ENCODE peak calls at places on chromosomes 12 and 14, in nine cellular contexts. One of them, this sample, is unnamed.

GRCh38 chr12:12387521-12387920 is 30.6 kb downstream of the BORCS5 start:
- DNase-seq in fibroblast of the aortic adventitia: peak
- DNase-seq in activated CD4-positive, alpha-beta T cell treated with anti-CD3 and anti-CD28 coated beads, Interleukin-2, amount 50 U/mL, for 1 hour: no peak
- DNase-seq in stimulated activated CD4-positive, alpha-beta T cell treated with anti-CD3 and anti-CD28 coated beads, Interleukin-15, amount 100 ng/mL, for 24 hours: no peak
- DNase-seq in myocyte: peak
- DNase-seq in IMR-90: peak
- DNase-seq in AG09309: peak
- DNase-seq in activated CD8-positive, alpha-beta memory T cell treated with anti-CD3 and anti-CD28 coated beads for 1 hour: no peak
- DNase-seq in C1 segment of cervical spinal cord: no peak
- DNase-seq in this sample: peak

GRCh38 chr14:104364830-104365229 is 214.7 kb upstream of the C14orf180 start:
- DNase-seq in fibroblast of the aortic adventitia: no peak
- DNase-seq in activated CD4-positive, alpha-beta T cell treated with anti-CD3 and anti-CD28 coated beads, Interleukin-2, amount 50 U/mL, for 1 hour: no peak
- DNase-seq in stimulated activated CD4-positive, alpha-beta T cell treated with anti-CD3 and anti-CD28 coated beads, Interleukin-15, amount 100 ng/mL, for 24 hours: no peak
- DNase-seq in myocyte: no peak
- DNase-seq in IMR-90: no peak
- DNase-seq in AG09309: no peak
- DNase-seq in activated CD8-positive, alpha-beta memory T cell treated with anti-CD3 and anti-CD28 coated beads for 1 hour: no peak
- DNase-seq in C1 segment of cervical spinal cord: no peak
- DNase-seq in this sample: no peak

GRCh38 chr12:102095677-102096263 is 24.1 kb downstream of the NUP37 start:
- DNase-seq in fibroblast of the aortic adventitia: peak
- DNase-seq in activated CD4-positive, alpha-beta T cell treated with anti-CD3 and anti-CD28 coated beads, Interleukin-2, amount 50 U/mL, for 1 hour: no peak
- DNase-seq in stimulated activated CD4-positive, alpha-beta T cell treated with anti-CD3 and anti-CD28 coated beads, Interleukin-15, amount 100 ng/mL, for 24 hours: no peak
- DNase-seq in myocyte: peak
- DNase-seq in IMR-90: peak
- DNase-seq in AG09309: no peak
- DNase-seq in activated CD8-positive, alpha-beta memory T cell treated with anti-CD3 and anti-CD28 coated beads for 1 hour: no peak
- DNase-seq in C1 segment of cervical spinal cord: no peak
- DNase-seq in this sample: peak

GRCh38 chr12:127729381-127729780 is 537.6 kb upstream of the TMEM132C start:
- DNase-seq in fibroblast of the aortic adventitia: peak
- DNase-seq in activated CD4-positive, alpha-beta T cell treated with anti-CD3 and anti-CD28 coated beads, Interleukin-2, amount 50 U/mL, for 1 hour: no peak
- DNase-seq in stimulated activated CD4-positive, alpha-beta T cell treated with anti-CD3 and anti-CD28 coated beads, Interleukin-15, amount 100 ng/mL, for 24 hours: no peak
- DNase-seq in myocyte: peak
- DNase-seq in IMR-90: no peak
- DNase-seq in AG09309: no peak
- DNase-seq in activated CD8-positive, alpha-beta memory T cell treated with anti-CD3 and anti-CD28 coated beads for 1 hour: no peak
- DNase-seq in C1 segment of cervical spinal cord: no peak
- DNase-seq in this sample: peak

GRCh38 chr12:122395319-122395718 is 27.1 kb downstream of the CLIP1 start:
- DNase-seq in fibroblast of the aortic adventitia: peak
- DNase-seq in activated CD4-positive, alpha-beta T cell treated with anti-CD3 and anti-CD28 coated beads, Interleukin-2, amount 50 U/mL, for 1 hour: no peak
- DNase-seq in stimulated activated CD4-positive, alpha-beta T cell treated with anti-CD3 and anti-CD28 coated beads, Interleukin-15, amount 100 ng/mL, for 24 hours: no peak
- DNase-seq in myocyte: peak
- DNase-seq in IMR-90: peak
- DNase-seq in AG09309: peak
- DNase-seq in activated CD8-positive, alpha-beta memory T cell treated with anti-CD3 and anti-CD28 coated beads for 1 hour: no peak
- DNase-seq in C1 segment of cervical spinal cord: no peak
- DNase-seq in this sample: peak

GRCh38 chr12:74334770-74335169 is 202.9 kb upstream of the ATXN7L3B start:
- DNase-seq in fibroblast of the aortic adventitia: no peak
- DNase-seq in activated CD4-positive, alpha-beta T cell treated with anti-CD3 and anti-CD28 coated beads, Interleukin-2, amount 50 U/mL, for 1 hour: no peak
- DNase-seq in stimulated activated CD4-positive, alpha-beta T cell treated with anti-CD3 and anti-CD28 coated beads, Interleukin-15, amount 100 ng/mL, for 24 hours: no peak
- DNase-seq in myocyte: peak
- DNase-seq in IMR-90: peak
- DNase-seq in AG09309: no peak
- DNase-seq in activated CD8-positive, alpha-beta memory T cell treated with anti-CD3 and anti-CD28 coated beads for 1 hour: no peak
- DNase-seq in C1 segment of cervical spinal cord: no peak
- DNase-seq in this sample: peak

GRCh38 chr12:25859976-25860375 is 98.5 kb upstream of the RASSF8 start:
- DNase-seq in fibroblast of the aortic adventitia: no peak
- DNase-seq in activated CD4-positive, alpha-beta T cell treated with anti-CD3 and anti-CD28 coated beads, Interleukin-2, amount 50 U/mL, for 1 hour: no peak
- DNase-seq in stimulated activated CD4-positive, alpha-beta T cell treated with anti-CD3 and anti-CD28 coated beads, Interleukin-15, amount 100 ng/mL, for 24 hours: no peak
- DNase-seq in myocyte: no peak
- DNase-seq in IMR-90: no peak
- DNase-seq in AG09309: no peak
- DNase-seq in activated CD8-positive, alpha-beta memory T cell treated with anti-CD3 and anti-CD28 coated beads for 1 hour: no peak
- DNase-seq in C1 segment of cervical spinal cord: no peak
- DNase-seq in this sample: no peak

GRCh38 chr12:105352940-105353635 is 22.6 kb downstream of the C12orf75 start:
- DNase-seq in fibroblast of the aortic adventitia: peak
- DNase-seq in activated CD4-positive, alpha-beta T cell treated with anti-CD3 and anti-CD28 coated beads, Interleukin-2, amount 50 U/mL, for 1 hour: no peak
- DNase-seq in stimulated activated CD4-positive, alpha-beta T cell treated with anti-CD3 and anti-CD28 coated beads, Interleukin-15, amount 100 ng/mL, for 24 hours: no peak
- DNase-seq in myocyte: peak
- DNase-seq in IMR-90: no peak
- DNase-seq in AG09309: no peak
- DNase-seq in activated CD8-positive, alpha-beta memory T cell treated with anti-CD3 and anti-CD28 coated beads for 1 hour: no peak
- DNase-seq in C1 segment of cervical spinal cord: no peak
- DNase-seq in this sample: peak

GRCh38 chr14:81402123-81402495 is 2.0 kb upstream of the STON2 start:
- DNase-seq in fibroblast of the aortic adventitia: peak
- DNase-seq in activated CD4-positive, alpha-beta T cell treated with anti-CD3 and anti-CD28 coated beads, Interleukin-2, amount 50 U/mL, for 1 hour: no peak
- DNase-seq in stimulated activated CD4-positive, alpha-beta T cell treated with anti-CD3 and anti-CD28 coated beads, Interleukin-15, amount 100 ng/mL, for 24 hours: no peak
- DNase-seq in myocyte: peak
- DNase-seq in IMR-90: no peak
- DNase-seq in AG09309: no peak
- DNase-seq in activated CD8-positive, alpha-beta memory T cell treated with anti-CD3 and anti-CD28 coated beads for 1 hour: no peak
- DNase-seq in C1 segment of cervical spinal cord: no peak
- DNase-seq in this sample: peak

GRCh38 chr14:31927348-31927826 is 149.7 kb upstream of the ARHGAP5 start:
- DNase-seq in fibroblast of the aortic adventitia: peak
- DNase-seq in activated CD4-positive, alpha-beta T cell treated with anti-CD3 and anti-CD28 coated beads, Interleukin-2, amount 50 U/mL, for 1 hour: no peak
- DNase-seq in stimulated activated CD4-positive, alpha-beta T cell treated with anti-CD3 and anti-CD28 coated beads, Interleukin-15, amount 100 ng/mL, for 24 hours: peak
- DNase-seq in myocyte: peak
- DNase-seq in IMR-90: peak
- DNase-seq in AG09309: peak
- DNase-seq in activated CD8-positive, alpha-beta memory T cell treated with anti-CD3 and anti-CD28 coated beads for 1 hour: no peak
- DNase-seq in C1 segment of cervical spinal cord: no peak
- DNase-seq in this sample: peak

GRCh38 chr12:64216239-64216638 is 5.9 kb downstream of the KICS2 start:
- DNase-seq in fibroblast of the aortic adventitia: no peak
- DNase-seq in activated CD4-positive, alpha-beta T cell treated with anti-CD3 and anti-CD28 coated beads, Interleukin-2, amount 50 U/mL, for 1 hour: no peak
- DNase-seq in stimulated activated CD4-positive, alpha-beta T cell treated with anti-CD3 and anti-CD28 coated beads, Interleukin-15, amount 100 ng/mL, for 24 hours: no peak
- DNase-seq in myocyte: no peak
- DNase-seq in IMR-90: no peak
- DNase-seq in AG09309: no peak
- DNase-seq in activated CD8-positive, alpha-beta memory T cell treated with anti-CD3 and anti-CD28 coated beads for 1 hour: no peak
- DNase-seq in C1 segment of cervical spinal cord: no peak
- DNase-seq in this sample: no peak

GRCh38 chr14:22791302-22791701 is 23.9 kb downstream of the SLC7A7 start:
- DNase-seq in fibroblast of the aortic adventitia: peak
- DNase-seq in activated CD4-positive, alpha-beta T cell treated with anti-CD3 and anti-CD28 coated beads, Interleukin-2, amount 50 U/mL, for 1 hour: no peak
- DNase-seq in stimulated activated CD4-positive, alpha-beta T cell treated with anti-CD3 and anti-CD28 coated beads, Interleukin-15, amount 100 ng/mL, for 24 hours: no peak
- DNase-seq in myocyte: peak
- DNase-seq in IMR-90: peak
- DNase-seq in AG09309: peak
- DNase-seq in activated CD8-positive, alpha-beta memory T cell treated with anti-CD3 and anti-CD28 coated beads for 1 hour: no peak
- DNase-seq in C1 segment of cervical spinal cord: no peak
- DNase-seq in this sample: peak

GRCh38 chr14:105999361-106000028 is 473.1 kb downstream of the TMEM121 start:
- DNase-seq in fibroblast of the aortic adventitia: no peak
- DNase-seq in activated CD4-positive, alpha-beta T cell treated with anti-CD3 and anti-CD28 coated beads, Interleukin-2, amount 50 U/mL, for 1 hour: peak
- DNase-seq in stimulated activated CD4-positive, alpha-beta T cell treated with anti-CD3 and anti-CD28 coated beads, Interleukin-15, amount 100 ng/mL, for 24 hours: peak
- DNase-seq in myocyte: peak
- DNase-seq in IMR-90: no peak
- DNase-seq in AG09309: no peak
- DNase-seq in activated CD8-positive, alpha-beta memory T cell treated with anti-CD3 and anti-CD28 coated beads for 1 hour: peak
- DNase-seq in C1 segment of cervical spinal cord: peak
- DNase-seq in this sample: peak

GRCh38 chr12:32595251-32595650 is 83.8 kb upstream of the DNM1L start:
- DNase-seq in fibroblast of the aortic adventitia: peak
- DNase-seq in activated CD4-positive, alpha-beta T cell treated with anti-CD3 and anti-CD28 coated beads, Interleukin-2, amount 50 U/mL, for 1 hour: no peak
- DNase-seq in stimulated activated CD4-positive, alpha-beta T cell treated with anti-CD3 and anti-CD28 coated beads, Interleukin-15, amount 100 ng/mL, for 24 hours: no peak
- DNase-seq in myocyte: no peak
- DNase-seq in IMR-90: peak
- DNase-seq in AG09309: peak
- DNase-seq in activated CD8-positive, alpha-beta memory T cell treated with anti-CD3 and anti-CD28 coated beads for 1 hour: no peak
- DNase-seq in C1 segment of cervical spinal cord: no peak
- DNase-seq in this sample: peak

GRCh38 chr14:102805454-102805891 is 28.2 kb downstream of the TRAF3 start:
- DNase-seq in fibroblast of the aortic adventitia: peak
- DNase-seq in activated CD4-positive, alpha-beta T cell treated with anti-CD3 and anti-CD28 coated beads, Interleukin-2, amount 50 U/mL, for 1 hour: peak
- DNase-seq in stimulated activated CD4-positive, alpha-beta T cell treated with anti-CD3 and anti-CD28 coated beads, Interleukin-15, amount 100 ng/mL, for 24 hours: peak
- DNase-seq in myocyte: peak
- DNase-seq in IMR-90: peak
- DNase-seq in AG09309: peak
- DNase-seq in activated CD8-positive, alpha-beta memory T cell treated with anti-CD3 and anti-CD28 coated beads for 1 hour: no peak
- DNase-seq in C1 segment of cervical spinal cord: no peak
- DNase-seq in this sample: peak

GRCh38 chr14:44404599-44405349 is 102.3 kb downstream of the FSCB start:
- DNase-seq in fibroblast of the aortic adventitia: peak
- DNase-seq in activated CD4-positive, alpha-beta T cell treated with anti-CD3 and anti-CD28 coated beads, Interleukin-2, amount 50 U/mL, for 1 hour: no peak
- DNase-seq in stimulated activated CD4-positive, alpha-beta T cell treated with anti-CD3 and anti-CD28 coated beads, Interleukin-15, amount 100 ng/mL, for 24 hours: no peak
- DNase-seq in myocyte: no peak
- DNase-seq in IMR-90: no peak
- DNase-seq in AG09309: no peak
- DNase-seq in activated CD8-positive, alpha-beta memory T cell treated with anti-CD3 and anti-CD28 coated beads for 1 hour: no peak
- DNase-seq in C1 segment of cervical spinal cord: no peak
- DNase-seq in this sample: no peak

GRCh38 chr12:102690267-102690666 is 209.9 kb upstream of the IGF1 start:
- DNase-seq in fibroblast of the aortic adventitia: no peak
- DNase-seq in activated CD4-positive, alpha-beta T cell treated with anti-CD3 and anti-CD28 coated beads, Interleukin-2, amount 50 U/mL, for 1 hour: no peak
- DNase-seq in stimulated activated CD4-positive, alpha-beta T cell treated with anti-CD3 and anti-CD28 coated beads, Interleukin-15, amount 100 ng/mL, for 24 hours: no peak
- DNase-seq in myocyte: no peak
- DNase-seq in IMR-90: no peak
- DNase-seq in AG09309: no peak
- DNase-seq in activated CD8-positive, alpha-beta memory T cell treated with anti-CD3 and anti-CD28 coated beads for 1 hour: no peak
- DNase-seq in C1 segment of cervical spinal cord: no peak
- DNase-seq in this sample: no peak

GRCh38 chr14:25001096-25001982 is 48.6 kb downstream of the STXBP6 start:
- DNase-seq in fibroblast of the aortic adventitia: peak
- DNase-seq in activated CD4-positive, alpha-beta T cell treated with anti-CD3 and anti-CD28 coated beads, Interleukin-2, amount 50 U/mL, for 1 hour: no peak
- DNase-seq in stimulated activated CD4-positive, alpha-beta T cell treated with anti-CD3 and anti-CD28 coated beads, Interleukin-15, amount 100 ng/mL, for 24 hours: no peak
- DNase-seq in myocyte: no peak
- DNase-seq in IMR-90: peak
- DNase-seq in AG09309: no peak
- DNase-seq in activated CD8-positive, alpha-beta memory T cell treated with anti-CD3 and anti-CD28 coated beads for 1 hour: no peak
- DNase-seq in C1 segment of cervical spinal cord: no peak
- DNase-seq in this sample: no peak

GRCh38 chr12:91854725-91855124 is 290.9 kb downstream of the BTG1 start:
- DNase-seq in fibroblast of the aortic adventitia: peak
- DNase-seq in activated CD4-positive, alpha-beta T cell treated with anti-CD3 and anti-CD28 coated beads, Interleukin-2, amount 50 U/mL, for 1 hour: no peak
- DNase-seq in stimulated activated CD4-positive, alpha-beta T cell treated with anti-CD3 and anti-CD28 coated beads, Interleukin-15, amount 100 ng/mL, for 24 hours: no peak
- DNase-seq in myocyte: peak
- DNase-seq in IMR-90: peak
- DNase-seq in AG09309: no peak
- DNase-seq in activated CD8-positive, alpha-beta memory T cell treated with anti-CD3 and anti-CD28 coated beads for 1 hour: no peak
- DNase-seq in C1 segment of cervical spinal cord: no peak
- DNase-seq in this sample: peak

GRCh38 chr12:5718680-5719079 is 226.4 kb downstream of the ANO2 start:
- DNase-seq in fibroblast of the aortic adventitia: no peak
- DNase-seq in activated CD4-positive, alpha-beta T cell treated with anti-CD3 and anti-CD28 coated beads, Interleukin-2, amount 50 U/mL, for 1 hour: no peak
- DNase-seq in stimulated activated CD4-positive, alpha-beta T cell treated with anti-CD3 and anti-CD28 coated beads, Interleukin-15, amount 100 ng/mL, for 24 hours: no peak
- DNase-seq in myocyte: no peak
- DNase-seq in IMR-90: no peak
- DNase-seq in AG09309: no peak
- DNase-seq in activated CD8-positive, alpha-beta memory T cell treated with anti-CD3 and anti-CD28 coated beads for 1 hour: no peak
- DNase-seq in C1 segment of cervical spinal cord: no peak
- DNase-seq in this sample: no peak

GRCh38 chr12:42099433-42099832 is 45.2 kb downstream of the GXYLT1 start:
- DNase-seq in fibroblast of the aortic adventitia: no peak
- DNase-seq in activated CD4-positive, alpha-beta T cell treated with anti-CD3 and anti-CD28 coated beads, Interleukin-2, amount 50 U/mL, for 1 hour: no peak
- DNase-seq in stimulated activated CD4-positive, alpha-beta T cell treated with anti-CD3 and anti-CD28 coated beads, Interleukin-15, amount 100 ng/mL, for 24 hours: no peak
- DNase-seq in myocyte: no peak
- DNase-seq in IMR-90: no peak
- DNase-seq in AG09309: no peak
- DNase-seq in activated CD8-positive, alpha-beta memory T cell treated with anti-CD3 and anti-CD28 coated beads for 1 hour: no peak
- DNase-seq in C1 segment of cervical spinal cord: no peak
- DNase-seq in this sample: no peak

GRCh38 chr14:61662437-61663311 is 32.6 kb upstream of the HIF1A start:
- DNase-seq in fibroblast of the aortic adventitia: peak
- DNase-seq in activated CD4-positive, alpha-beta T cell treated with anti-CD3 and anti-CD28 coated beads, Interleukin-2, amount 50 U/mL, for 1 hour: peak
- DNase-seq in stimulated activated CD4-positive, alpha-beta T cell treated with anti-CD3 and anti-CD28 coated beads, Interleukin-15, amount 100 ng/mL, for 24 hours: peak
- DNase-seq in myocyte: peak
- DNase-seq in IMR-90: peak
- DNase-seq in AG09309: no peak
- DNase-seq in activated CD8-positive, alpha-beta memory T cell treated with anti-CD3 and anti-CD28 coated beads for 1 hour: no peak
- DNase-seq in C1 segment of cervical spinal cord: no peak
- DNase-seq in this sample: peak

GRCh38 chr12:28222081-28222700 is 31.9 kb downstream of the CCDC91 start:
- DNase-seq in fibroblast of the aortic adventitia: no peak
- DNase-seq in activated CD4-positive, alpha-beta T cell treated with anti-CD3 and anti-CD28 coated beads, Interleukin-2, amount 50 U/mL, for 1 hour: peak
- DNase-seq in stimulated activated CD4-positive, alpha-beta T cell treated with anti-CD3 and anti-CD28 coated beads, Interleukin-15, amount 100 ng/mL, for 24 hours: peak
- DNase-seq in myocyte: no peak
- DNase-seq in IMR-90: no peak
- DNase-seq in AG09309: no peak
- DNase-seq in activated CD8-positive, alpha-beta memory T cell treated with anti-CD3 and anti-CD28 coated beads for 1 hour: peak
- DNase-seq in C1 segment of cervical spinal cord: no peak
- DNase-seq in this sample: no peak

GRCh38 chr14:99230271-99231141 is 41.5 kb downstream of the BCL11B start:
- DNase-seq in fibroblast of the aortic adventitia: no peak
- DNase-seq in activated CD4-positive, alpha-beta T cell treated with anti-CD3 and anti-CD28 coated beads, Interleukin-2, amount 50 U/mL, for 1 hour: peak
- DNase-seq in stimulated activated CD4-positive, alpha-beta T cell treated with anti-CD3 and anti-CD28 coated beads, Interleukin-15, amount 100 ng/mL, for 24 hours: peak
- DNase-seq in myocyte: no peak
- DNase-seq in IMR-90: no peak
- DNase-seq in AG09309: no peak
- DNase-seq in activated CD8-positive, alpha-beta memory T cell treated with anti-CD3 and anti-CD28 coated beads for 1 hour: peak
- DNase-seq in C1 segment of cervical spinal cord: no peak
- DNase-seq in this sample: no peak

GRCh38 chr14:100307215-100308111 is 1.2 kb upstream of the SLC25A29 start:
- DNase-seq in fibroblast of the aortic adventitia: no peak
- DNase-seq in activated CD4-positive, alpha-beta T cell treated with anti-CD3 and anti-CD28 coated beads, Interleukin-2, amount 50 U/mL, for 1 hour: no peak
- DNase-seq in stimulated activated CD4-positive, alpha-beta T cell treated with anti-CD3 and anti-CD28 coated beads, Interleukin-15, amount 100 ng/mL, for 24 hours: no peak
- DNase-seq in myocyte: no peak
- DNase-seq in IMR-90: peak
- DNase-seq in AG09309: no peak
- DNase-seq in activated CD8-positive, alpha-beta memory T cell treated with anti-CD3 and anti-CD28 coated beads for 1 hour: no peak
- DNase-seq in C1 segment of cervical spinal cord: no peak
- DNase-seq in this sample: no peak

GRCh38 chr12:107134558-107134957 is 41.2 kb upstream of the CRY1 start:
- DNase-seq in fibroblast of the aortic adventitia: no peak
- DNase-seq in activated CD4-positive, alpha-beta T cell treated with anti-CD3 and anti-CD28 coated beads, Interleukin-2, amount 50 U/mL, for 1 hour: peak
- DNase-seq in stimulated activated CD4-positive, alpha-beta T cell treated with anti-CD3 and anti-CD28 coated beads, Interleukin-15, amount 100 ng/mL, for 24 hours: peak
- DNase-seq in myocyte: peak
- DNase-seq in IMR-90: no peak
- DNase-seq in AG09309: no peak
- DNase-seq in activated CD8-positive, alpha-beta memory T cell treated with anti-CD3 and anti-CD28 coated beads for 1 hour: no peak
- DNase-seq in C1 segment of cervical spinal cord: no peak
- DNase-seq in this sample: peak

GRCh38 chr12:101795786-101796185 is 35.0 kb downstream of the GNPTAB start:
- DNase-seq in fibroblast of the aortic adventitia: no peak
- DNase-seq in activated CD4-positive, alpha-beta T cell treated with anti-CD3 and anti-CD28 coated beads, Interleukin-2, amount 50 U/mL, for 1 hour: no peak
- DNase-seq in stimulated activated CD4-positive, alpha-beta T cell treated with anti-CD3 and anti-CD28 coated beads, Interleukin-15, amount 100 ng/mL, for 24 hours: no peak
- DNase-seq in myocyte: no peak
- DNase-seq in IMR-90: no peak
- DNase-seq in AG09309: no peak
- DNase-seq in activated CD8-positive, alpha-beta memory T cell treated with anti-CD3 and anti-CD28 coated beads for 1 hour: no peak
- DNase-seq in C1 segment of cervical spinal cord: no peak
- DNase-seq in this sample: no peak

GRCh38 chr12:120692524-120693033 is 5.6 kb downstream of the MLEC start:
- DNase-seq in fibroblast of the aortic adventitia: no peak
- DNase-seq in activated CD4-positive, alpha-beta T cell treated with anti-CD3 and anti-CD28 coated beads, Interleukin-2, amount 50 U/mL, for 1 hour: no peak
- DNase-seq in stimulated activated CD4-positive, alpha-beta T cell treated with anti-CD3 and anti-CD28 coated beads, Interleukin-15, amount 100 ng/mL, for 24 hours: no peak
- DNase-seq in myocyte: peak
- DNase-seq in IMR-90: peak
- DNase-seq in AG09309: no peak
- DNase-seq in activated CD8-positive, alpha-beta memory T cell treated with anti-CD3 and anti-CD28 coated beads for 1 hour: no peak
- DNase-seq in C1 segment of cervical spinal cord: no peak
- DNase-seq in this sample: peak

GRCh38 chr12:57845478-57846284 is 848 bp downstream of the CTDSP2 start:
- DNase-seq in fibroblast of the aortic adventitia: peak
- DNase-seq in activated CD4-positive, alpha-beta T cell treated with anti-CD3 and anti-CD28 coated beads, Interleukin-2, amount 50 U/mL, for 1 hour: peak
- DNase-seq in stimulated activated CD4-positive, alpha-beta T cell treated with anti-CD3 and anti-CD28 coated beads, Interleukin-15, amount 100 ng/mL, for 24 hours: peak
- DNase-seq in myocyte: peak
- DNase-seq in IMR-90: no peak
- DNase-seq in AG09309: no peak
- DNase-seq in activated CD8-positive, alpha-beta memory T cell treated with anti-CD3 and anti-CD28 coated beads for 1 hour: no peak
- DNase-seq in C1 segment of cervical spinal cord: peak
- DNase-seq in this sample: peak